ENCODE peak calls at places on chromosomes 13 and 19, in six cellular contexts. U, A, N, I, O and F are unnamed samples. For H3K4me1, the result is how much of the 10 kb centered on the place peaks cover.

GRCh38 chr19:46992699-46993535 is 26.7 kb upstream of the NPAS1 start:
- DNase-seq in U (no peak), A (no peak), N (no peak), I (no peak), O (no peak), F (no peak)

GRCh38 chr13:44622259-44622658 is 46.1 kb upstream of the TSC22D1 start:
- DNase-seq in U (no peak), A (no peak), N (no peak), I (no peak), O (peak), F (no peak)

GRCh38 chr13:49367640-49368431 is 76.0 kb downstream of the CAB39L start:
- DNase-seq in U (no peak), A (no peak), N (no peak), I (no peak), O (no peak), F (no peak)

GRCh38 chr19:43316591-43317319 is 36.7 kb upstream of the CD177 start:
- DNase-seq in U (peak), A (no peak), N (no peak), I (no peak), O (peak), F (no peak)

GRCh38 chr13:101916108-101916757 is 463.8 kb downstream of the ITGBL1 start:
- DNase-seq in U (peak), A (peak), N (no peak), I (no peak), O (peak), F (no peak)

GRCh38 chr13:79548886-79549285 is 67.9 kb downstream of the NDFIP2 start:
- DNase-seq in U (no peak), A (no peak), N (no peak), I (no peak), O (peak), F (no peak)

GRCh38 chr19:10852098-10852800 is 4.0 kb downstream of the C19orf38 start:
- DNase-seq in U (no peak), A (no peak), N (no peak), I (no peak), O (peak), F (no peak)

GRCh38 chr13:51858433-51859247 is 3.1 kb upstream of the CCDC70 start:
- DNase-seq in U (no peak), A (no peak), N (peak), I (no peak), O (peak), F (no peak)

GRCh38 chr13:27172495-27172842 is 858 bp upstream of the USP12 start:
- DNase-seq in U (no peak), A (no peak), N (no peak), I (no peak), O (peak), F (no peak)

GRCh38 chr19:29866011-29866410 is 54.2 kb downstream of the CCNE1 start:
- DNase-seq in U (no peak), A (peak), N (no peak), I (no peak), O (no peak), F (no peak)

GRCh38 chr19:52646571-52647222 is 8.5 kb upstream of the ZNF83 start:
- DNase-seq in U (no peak), A (no peak), N (no peak), I (no peak), O (peak), F (no peak)

GRCh38 chr19:46639356-46640061 is 3.5 kb upstream of the GNG8 start:
- DNase-seq in U (no peak), A (peak), N (no peak), I (no peak), O (no peak), F (peak)

GRCh38 chr19:57103573-57104277 is 16.1 kb upstream of the USP29 start:
- DNase-seq in U (peak), A (no peak), N (no peak), I (no peak), O (peak), F (peak)

GRCh38 chr13:34654203-34654602 is 287.9 kb upstream of the NBEA start:
- DNase-seq in U (no peak), A (no peak), N (peak), I (no peak), O (no peak), F (no peak)

GRCh38 chr13:80168089-80168850 is 172.7 kb downstream of the SPRY2 start:
- DNase-seq in U (no peak), A (no peak), N (no peak), I (no peak), O (no peak), F (no peak)

GRCh38 chr19:51272183-51272817 is 21.4 kb downstream of the SIGLECL1 start:
- DNase-seq in U (peak), A (no peak), N (no peak), I (no peak), O (no peak), F (no peak)

GRCh38 chr19:58498316-58499020 is 13.3 kb downstream of the SLC27A5 start:
- DNase-seq in U (no peak), A (peak), N (no peak), I (no peak), O (no peak), F (peak)

GRCh38 chr19:54002495-54003315 is 11.3 kb downstream of the CACNG6 start:
- DNase-seq in U (no peak), A (no peak), N (no peak), I (no peak), O (no peak), F (no peak)

GRCh38 chr13:113596321-113597200 is 12.0 kb downstream of the TFDP1 start:
- DNase-seq in U (no peak), A (peak), N (no peak), I (peak), O (no peak), F (no peak)

GRCh38 chr13:40974460-40975407 is 44.4 kb downstream of the ELF1 start:
- DNase-seq in U (no peak), A (no peak), N (no peak), I (no peak), O (peak), F (no peak)

GRCh38 chr13:33480561-33480960 is 195.0 kb upstream of the STARD13 start:
- DNase-seq in U (no peak), A (no peak), N (no peak), I (no peak), O (no peak), F (no peak)

GRCh38 chr13:33109801-33110200 is 93.6 kb downstream of the KL start:
- DNase-seq in U (peak), A (no peak), N (no peak), I (no peak), O (peak), F (no peak)

GRCh38 chr19:48351341-48351752 is 12.4 kb downstream of the TMEM143 start:
- DNase-seq in U (peak), A (peak), N (no peak), I (peak), O (peak), F (peak)

GRCh38 chr13:46207828-46208227 is 3.9 kb upstream of the LRRC63 start:
- DNase-seq in U (no peak), A (no peak), N (no peak), I (no peak), O (no peak), F (no peak)

GRCh38 chr19:47471733-47472457 is at the start of gene SLC8A2:
- DNase-seq in U (peak), A (peak), N (no peak), I (peak), O (peak), F (peak)

GRCh38 chr19:44512326-44513298 is 12.3 kb upstream of the ZNF180 start:
- DNase-seq in U (peak), A (no peak), N (no peak), I (no peak), O (peak), F (no peak)

GRCh38 chr19:48518207-48518606 is 6.6 kb upstream of the LMTK3 start:
- DNase-seq in U (no peak), A (no peak), N (no peak), I (no peak), O (no peak), F (no peak)

GRCh38 chr19:21691656-21692055 is 75.7 kb downstream of the ZNF100 start:
- DNase-seq in U (no peak), A (no peak), N (peak), I (no peak), O (no peak), F (peak)

GRCh38 chr19:47507031-47507430 is 7.8 kb downstream of the NAPA start:
- DNase-seq in U (no peak), A (no peak), N (no peak), I (peak), O (no peak), F (no peak)

GRCh38 chr13:31049083-31049482 is 112.6 kb downstream of the HSPH1 start:
- DNase-seq in U (no peak), A (no peak), N (no peak), I (no peak), O (no peak), F (no peak)

GRCh38 chr13:31051999-31052398 is 109.7 kb downstream of the HSPH1 start:
- DNase-seq in U (no peak), A (no peak), N (no peak), I (no peak), O (peak), F (no peak)

GRCh38 chr13:31052478-31052877 is 109.2 kb downstream of the HSPH1 start:
- DNase-seq in U (no peak), A (no peak), N (no peak), I (no peak), O (no peak), F (no peak)

GRCh38 chr13:31049833-31050232 is 111.9 kb downstream of the HSPH1 start:
- DNase-seq in U (no peak), A (no peak), N (no peak), I (no peak), O (no peak), F (no peak)

GRCh38 chr13:31050486-31051400 is 111.0 kb downstream of the HSPH1 start:
- DNase-seq in U (no peak), A (no peak), N (no peak), I (no peak), O (no peak), F (no peak)
- TF ChIP-seq CTCF in U (no peak), A (no peak), N (peak), I (no peak), O (no peak), F (no peak)

GRCh38 chr13:98039261-98039660 is 85.8 kb downstream of the IPO5 start:
- DNase-seq in U (no peak), A (no peak), N (peak), I (no peak), O (no peak), F (no peak)
- H3K4me1 ChIP-seq in U (under half), A (under half), N (under half), I (under half), O (under half), F (under half)

DNA sequence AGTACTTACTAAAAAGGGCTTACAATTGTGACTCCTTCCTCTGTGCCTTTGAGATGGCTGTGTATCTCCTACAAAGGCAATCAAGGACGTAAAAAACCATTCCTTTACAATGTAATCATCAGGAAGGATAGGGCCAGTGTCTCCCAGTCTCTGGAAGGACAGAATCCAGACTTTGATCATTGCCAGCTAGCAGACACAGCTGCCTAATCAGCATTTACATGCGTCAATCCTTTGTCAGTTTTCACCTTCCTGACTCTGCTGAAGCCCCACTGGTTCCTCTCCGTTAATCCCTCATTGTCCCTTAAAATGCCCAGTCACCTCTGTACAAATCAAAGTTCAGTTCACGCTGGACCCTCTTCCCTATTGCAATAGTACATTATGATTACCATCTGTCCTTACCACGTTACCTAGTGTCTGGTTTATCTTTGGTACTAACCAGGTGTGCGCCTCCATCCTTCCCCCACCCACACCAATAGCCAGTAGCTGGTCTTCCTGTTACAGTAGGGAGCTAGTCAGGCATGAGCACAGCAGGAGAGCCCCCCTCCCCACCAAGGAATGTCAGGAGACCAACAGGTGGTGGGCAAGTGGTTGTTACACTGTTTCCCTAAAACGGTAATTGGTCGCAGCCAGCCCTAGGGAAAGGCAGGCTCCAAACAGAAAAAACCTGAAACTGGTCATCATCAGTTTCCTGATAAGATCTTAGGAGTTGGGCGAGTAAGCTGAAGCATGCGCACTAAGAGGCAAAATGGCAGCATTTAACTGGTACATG is 49.7 kb downstream of the TGDS start:
- DNase-seq in U (peak), A (no peak), N (no peak), I (no peak), O (no peak), F (no peak)
- TF ChIP-seq CTCF in U (no peak), A (no peak), N (no peak), I (no peak), O (no peak), F (no peak)

GRCh38 chr19:4215807-4216206 is 13.5 kb upstream of the EBI3 start:
- DNase-seq in U (no peak), A (no peak), N (no peak), I (no peak), O (no peak), F (no peak)

GRCh38 chr19:4217429-4218264 is 11.7 kb upstream of the EBI3 start:
- DNase-seq in U (no peak), A (no peak), N (no peak), I (no peak), O (no peak), F (no peak)

GRCh38 chr19:4224470-4224869 is 4.9 kb upstream of the EBI3 start:
- DNase-seq in U (no peak), A (no peak), N (no peak), I (no peak), O (no peak), F (no peak)

GRCh38 chr19:4216832-4217231 is 12.5 kb upstream of the EBI3 start:
- DNase-seq in U (no peak), A (no peak), N (no peak), I (no peak), O (no peak), F (no peak)

DNA sequence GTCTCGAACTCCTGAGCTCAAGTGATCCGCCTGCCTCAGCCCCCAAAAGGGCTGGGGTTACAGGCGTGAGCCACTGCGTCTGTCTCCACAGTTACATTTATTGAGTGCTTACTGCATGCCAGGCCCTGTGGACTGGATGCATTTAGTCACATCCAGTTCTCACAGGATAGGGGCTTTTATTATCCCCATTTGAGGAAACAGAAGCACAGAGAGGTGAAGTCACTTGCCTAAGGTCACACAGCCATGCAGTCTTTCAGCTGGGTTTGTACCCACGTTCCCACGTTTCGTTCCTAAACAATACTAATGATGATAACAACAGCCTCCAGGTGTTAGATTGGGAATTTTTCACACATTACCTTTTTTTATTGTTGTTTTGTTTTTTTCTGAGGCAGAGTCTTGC is 9.1 kb upstream of the EBI3 start:
- DNase-seq in U (no peak), A (no peak), N (no peak), I (no peak), O (no peak), F (no peak)
- H3K4me1 ChIP-seq in U (under half), A (under half), N (under half), I (under half), O (under half), F (under half)

GRCh38 chr13:47454986-47455385 is 546.1 kb downstream of the SUCLA2 start:
- DNase-seq in U (no peak), A (no peak), N (no peak), I (no peak), O (no peak), F (no peak)

GRCh38 chr13:47459512-47459911 is 541.6 kb downstream of the SUCLA2 start:
- DNase-seq in U (no peak), A (no peak), N (no peak), I (no peak), O (no peak), F (no peak)

GRCh38 chr13:47457631-47458030 is 543.4 kb downstream of the SUCLA2 start:
- DNase-seq in U (no peak), A (no peak), N (no peak), I (no peak), O (no peak), F (no peak)

GRCh38 chr13:47455581-47455980 is 545.5 kb downstream of the SUCLA2 start:
- DNase-seq in U (no peak), A (no peak), N (no peak), I (no peak), O (no peak), F (no peak)
- TF ChIP-seq CTCF in U (no peak), A (no peak), N (no peak), I (no peak), O (no peak), F (no peak)

DNA sequence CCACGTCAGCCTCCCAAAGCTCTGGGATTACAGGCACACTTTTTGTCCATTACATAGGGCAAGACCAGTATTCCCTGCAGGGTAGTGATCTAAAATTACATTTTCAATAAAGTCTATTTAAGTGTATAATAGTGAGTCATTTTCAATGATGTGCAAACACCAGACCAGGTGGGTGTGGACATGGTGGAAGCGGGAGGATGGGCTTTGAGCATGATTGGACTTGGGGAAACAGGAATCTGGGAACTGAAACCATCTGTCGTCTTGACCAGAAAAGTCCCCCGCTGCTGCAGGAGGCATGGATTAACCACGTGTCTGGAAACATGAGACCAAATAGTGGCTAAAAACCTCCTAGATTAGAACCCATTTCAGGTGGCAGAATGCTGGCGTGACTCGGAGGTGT is 4.9 kb downstream of the FXYD3 start:
- DNase-seq in U (no peak), A (no peak), N (no peak), I (no peak), O (peak), F (no peak)
- H3K4me1 ChIP-seq in U (under half), A (under half), N (under half), I (under half), O (under half), F (under half)

DNA sequence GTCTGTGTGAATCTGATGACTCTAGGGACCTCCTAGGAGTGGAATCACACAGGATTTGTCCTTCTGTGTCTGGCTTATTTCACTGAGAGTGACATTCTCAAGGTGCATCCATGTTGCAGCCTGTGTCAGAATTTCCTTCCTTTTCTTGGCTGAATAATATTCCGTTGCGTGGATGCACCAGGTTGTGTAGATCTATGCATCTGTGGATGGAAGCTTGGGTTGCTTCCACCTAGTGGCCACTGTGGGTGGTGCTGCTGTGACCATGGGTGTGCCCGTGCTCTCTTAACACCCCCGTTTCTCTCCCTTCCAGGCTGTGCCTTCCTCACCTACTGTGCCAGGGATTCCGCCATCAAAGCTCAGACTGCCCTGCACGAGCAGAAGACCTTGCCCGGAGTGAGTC is 26.2 kb downstream of the CELF5 start:
- DNase-seq in U (peak), A (no peak), N (no peak), I (no peak), O (peak), F (no peak)
- TF ChIP-seq CTCF in U (peak), A (peak), N (peak), I (peak), O (peak), F (peak)

GRCh38 chr13:77306458-77306857 is 20.4 kb downstream of the MYCBP2 start:
- DNase-seq in U (no peak), A (no peak), N (no peak), I (no peak), O (no peak), F (no peak)
- H3K4me1 ChIP-seq in U (under half), A (half or more), N (under half), I (under half), O (under half), F (under half)